ENCODE peak calls at places on chromosomes 12 and 14, in eight cellular contexts. B is sciatic nerve; I is right cardiac atrium; J is activated CD4-positive, alpha-beta T cell treated with anti-CD3 and anti-CD28 coated beads, Interleukin-2, amount 10 ng/mL, durations not matched to agents 7 days and 5 days; F is central memory CD4-positive, alpha-beta T cell; W is posterior vena cava; V is osteocyte; D is SW 1271. M is an unnamed sample.

GRCh38 chr12:18706798-18707197 is 31.0 kb downstream of the PLCZ1 start:
- DNase-seq in B (no peak), I (no peak), J (no peak), F (no peak), W (no peak), V (no peak), D (no peak), M (no peak)

GRCh38 chr12:121992059-121992879 is 29.4 kb upstream of the BCL7A start:
- DNase-seq in B (no peak), I (no peak), J (peak), F (peak), W (peak), V (no peak), D (peak), M (peak)

GRCh38 chr14:32166924-32167323 is 34.9 kb upstream of the RNU6-7 start:
- DNase-seq in B (no peak), I (no peak), J (no peak), F (no peak), W (no peak), V (no peak), D (no peak), M (no peak)

GRCh38 chr12:124396544-124397398 is 101.9 kb downstream of the RFLNA start:
- DNase-seq in B (peak), I (peak), J (no peak), F (no peak), W (no peak), V (no peak), D (no peak), M (no peak)

GRCh38 chr12:120784804-120785203 is 59.2 kb downstream of the ACADS start:
- DNase-seq in B (no peak), I (no peak), J (no peak), F (no peak), W (no peak), V (no peak), D (no peak), M (no peak)

GRCh38 chr12:38544357-38545066 is 227.9 kb downstream of the ALG10B start:
- DNase-seq in B (no peak), I (no peak), J (no peak), F (no peak), W (no peak), V (no peak), D (no peak), M (no peak)

GRCh38 chr14:63493246-63493645 is 49.9 kb downstream of the PPP2R5E start:
- DNase-seq in B (no peak), I (no peak), J (no peak), F (no peak), W (no peak), V (no peak), D (no peak), M (no peak)

GRCh38 chr14:50044040-50044651 is 72.2 kb downstream of the VCPKMT start:
- DNase-seq in B (no peak), I (no peak), J (peak), F (peak), W (no peak), V (no peak), D (no peak), M (no peak)

GRCh38 chr14:100702590-100702989 is 24.1 kb upstream of the DLK1 start:
- DNase-seq in B (no peak), I (no peak), J (no peak), F (no peak), W (no peak), V (no peak), D (no peak), M (no peak)

GRCh38 chr12:6532927-6533652 is 1.2 kb upstream of the GAPDH start:
- DNase-seq in B (peak), I (peak), J (peak), F (peak), W (peak), V (peak), D (peak), M (no peak)

GRCh38 chr12:113601656-113602263 is 130.1 kb upstream of the LHX5 start:
- DNase-seq in B (no peak), I (no peak), J (peak), F (no peak), W (no peak), V (no peak), D (no peak), M (no peak)

M was measured in naive B cell.